ENCODE peak calls at places on chromosomes 11 and 22, in ten cellular contexts. B, U, Y, V, E, W, S, Q, X and A are unnamed samples.

GRCh38 chr11:111236355-111236754 is 9.2 kb upstream of the POU2AF2 start:
- DNase-seq in E (no peak), V (no peak), W (no peak), B (no peak), Y (no peak), S (no peak), Q (no peak), X (no peak), U (peak; percentile 32), A (no peak)

GRCh38 chr11:1888347-1888753 is 3.3 kb downstream of the PRR33 start:
- DNase-seq in U (no peak), Q (no peak), W (no peak), B (no peak), X (no peak), E (no peak), V (no peak), Y (no peak), S (no peak), A (no peak)

GRCh38 chr11:74611369-74611861 is 19.0 kb downstream of the POLD3 start:
- DNase-seq in B (peak; percentile 87), V (no peak), X (no peak), U (peak; percentile 91), W (peak; percentile 82), Q (peak; percentile 41), S (peak; percentile 85), E (no peak), Y (no peak), A (no peak)

GRCh38 chr11:74462009-74462408 is 5.3 kb downstream of the KCNE3 start:
- DNase-seq in Q (no peak), E (peak; percentile 67), V (no peak), U (peak; percentile 75), X (no peak), W (peak; percentile 30), Y (no peak), B (peak; percentile 89), S (peak; percentile 18), A (no peak)

GRCh38 chr11:96341237-96342130 is 1.5 kb downstream of the MAML2 start:
- DNase-seq in W (peak; percentile 58), X (peak; percentile 61), Q (no peak), V (no peak), E (peak; percentile 17), U (peak; percentile 51), S (peak; percentile 65), Y (no peak), B (peak; percentile 61), A (peak; percentile 57)

GRCh38 chr11:18429349-18429748 is 17.2 kb downstream of the LDHC start:
- DNase-seq in S (no peak), W (no peak), B (no peak), U (no peak), Q (no peak), X (no peak), V (no peak), E (no peak), Y (no peak), A (no peak)

GRCh38 chr11:125517116-125517804 is 21.2 kb upstream of the FEZ1 start:
- DNase-seq in X (peak; percentile 95), Q (no peak), V (peak; percentile 99), Y (peak; percentile 11), E (peak; percentile 47), B (peak; percentile 89), W (peak; percentile 63), S (peak; percentile 49), U (peak; percentile 89), A (no peak)

GRCh38 chr11:128476729-128477128 is 110.6 kb downstream of the ETS1 start:
- DNase-seq in E (no peak), S (no peak), U (peak; percentile 74), Q (no peak), B (peak; percentile 91), Y (no peak), X (no peak), V (no peak), W (no peak), A (peak; percentile 71)

GRCh38 chr11:115659061-115659963 is 155.1 kb upstream of the CADM1 start:
- DNase-seq in V (no peak), Q (no peak), U (no peak), Y (peak; percentile 61), X (peak; percentile 51), B (no peak), W (no peak), E (no peak), S (no peak), A (no peak)

GRCh38 chr11:68215087-68215445 is 2.0 kb upstream of the KMT5B start:
- DNase-seq in Q (no peak), Y (no peak), X (peak; percentile 43), B (no peak), S (no peak), E (peak; percentile 15), U (no peak), V (no peak), W (no peak), A (no peak)

GRCh38 chr22:49934144-49934890 is 15.9 kb downstream of the CRELD2 start:
- DNase-seq in V (no peak), B (no peak), Q (no peak), W (peak; percentile 69), E (no peak), Y (no peak), X (no peak), U (peak; percentile 59), S (peak; percentile 62), A (peak; percentile 39)

GRCh38 chr11:80773919-80774318 is 1333.1 kb upstream of the TENM4 start:
- DNase-seq in W (no peak), B (no peak), X (no peak), U (no peak), Y (no peak), E (no peak), S (no peak), Q (no peak), V (no peak), A (no peak)

GRCh38 chr22:45105281-45105700 is 58.4 kb upstream of the NUP50 start:
- DNase-seq in E (no peak), W (peak; percentile 97), Q (peak; percentile 51), S (peak; percentile 85), B (peak; percentile 94), V (no peak), X (no peak), U (peak; percentile 85), Y (no peak), A (no peak)

GRCh38 chr11:46290598-46291309 is 13.3 kb downstream of the CREB3L1 start:
- DNase-seq in W (peak; percentile 98), Q (peak; percentile 87), U (peak; percentile 99), E (no peak), V (peak; percentile 97), S (peak; percentile 97), Y (no peak), B (peak; percentile 99), X (peak; percentile 93), A (no peak)

GRCh38 chr11:15223318-15223717 is 108.6 kb downstream of the INSC start:
- DNase-seq in X (no peak), Q (peak; percentile 53), W (peak; percentile 72), S (peak; percentile 53), E (no peak), Y (no peak), U (peak; percentile 36), V (no peak), B (no peak), A (no peak)

GRCh38 chr11:61795459-61795858 is 2.7 kb downstream of the FEN1 start:
- DNase-seq in S (no peak), U (no peak), Y (no peak), B (no peak), X (no peak), V (no peak), Q (no peak), E (no peak), W (no peak), A (no peak)

GRCh38 chr11:32962016-32962415 is 53.7 kb upstream of the DEPDC7 start:
- DNase-seq in U (peak; percentile 59), X (no peak), Q (no peak), S (peak; percentile 41), V (no peak), B (peak; percentile 54), Y (no peak), W (peak; percentile 31), E (no peak), A (no peak)

GRCh38 chr11:46597609-46598219 is 3.9 kb upstream of the AMBRA1 start:
- DNase-seq in Y (no peak), S (peak; percentile 70), U (peak; percentile 52), B (peak; percentile 53), E (peak; percentile 31), Q (no peak), V (no peak), W (peak; percentile 40), X (no peak), A (no peak)

GRCh38 chr22:49324527-49325491 is 502.9 kb downstream of the BRD1 start:
- DNase-seq in S (no peak), X (no peak), B (no peak), Q (no peak), E (no peak), U (no peak), W (no peak), V (no peak), Y (no peak), A (no peak)